ENCODE peak calls at places on chromosomes 4 and X, in five cellular contexts. U is progenitor cell of endocrine pancreas, B is RPMI7951, G is SIG-M5, D is right atrium auricular region. E is an unnamed sample.

GRCh38 chrX:17833954-17834353 is 27.1 kb downstream of the RAI2 start:
- DNase-seq in D (no peak), B (no peak), U (no peak), G (no peak), E (no peak)

GRCh38 chrX:11968470-11968869 is 169.8 kb upstream of the FRMPD4 start:
- DNase-seq in B (no peak), U (no peak), D (no peak), G (no peak), E (no peak)

GRCh38 chrX:45767021-45767491 is 566.4 kb upstream of the DIPK2B start:
- DNase-seq in D (no peak), G (peak; percentile 15), B (peak; percentile 78), U (no peak), E (no peak)

GRCh38 chr4:145545538-145546224 is 64.0 kb downstream of the SMAD1 start:
- DNase-seq in U (no peak), B (peak; percentile 87), D (no peak), G (no peak), E (no peak)

GRCh38 chr4:26647523-26648224 is 63.8 kb downstream of the TBC1D19 start:
- DNase-seq in U (no peak), G (no peak), B (no peak), D (no peak), E (no peak)

GRCh38 chrX:154353172-154353843 is 21.1 kb downstream of the FLNA start:
- DNase-seq in U (no peak), G (no peak), B (no peak), D (no peak), E (no peak)

GRCh38 chrX:112734250-112734649 is 54.5 kb upstream of the LHFPL1 start:
- DNase-seq in D (no peak), G (no peak), B (no peak), U (no peak), E (no peak)

GRCh38 chr4:24771241-24771640 is 24.1 kb upstream of the SOD3 start:
- DNase-seq in B (peak; percentile 71), G (no peak), U (no peak), D (no peak), E (no peak)

GRCh38 chr4:47221721-47222120 is 190.4 kb downstream of the GABRB1 start:
- DNase-seq in G (no peak), B (no peak), U (no peak), D (no peak), E (no peak)

GRCh38 chr4:138199568-138200235 is 42.4 kb downstream of the SLC7A11 start:
- DNase-seq in D (no peak), U (no peak), B (no peak), G (no peak), E (no peak)

GRCh38 chr4:156991161-156991560 is 19.6 kb upstream of the PDGFC start:
- DNase-seq in U (no peak), B (no peak), G (no peak), D (no peak), E (no peak)

GRCh38 chr4:183522821-183523220 is 18.0 kb downstream of the ING2 start:
- DNase-seq in U (no peak), D (no peak), G (no peak), B (no peak), E (no peak)

GRCh38 chr4:139651282-139652194 is 14.1 kb upstream of the MGST2 start:
- DNase-seq in D (peak; percentile 86), U (peak; percentile 45), G (peak; percentile 13), B (peak; percentile 66), E (no peak)

GRCh38 chr4:35900608-35901243 is 343.6 kb downstream of the ARAP2 start:
- DNase-seq in D (no peak), B (no peak), G (no peak), U (no peak), E (no peak)

GRCh38 chr4:81130569-81130968 is 84.5 kb downstream of the PRKG2 start:
- DNase-seq in B (no peak), U (no peak), G (no peak), D (no peak), E (no peak)

GRCh38 chr4:86536166-86536565 is 57.9 kb upstream of the PTPN13 start:
- DNase-seq in D (no peak), G (no peak), U (no peak), B (no peak), E (no peak)

GRCh38 chr4:110631582-110632505 is 9.0 kb upstream of the PITX2 start:
- DNase-seq in D (no peak), U (peak; percentile 74), G (no peak), B (peak; percentile 66), E (no peak)